ENCODE peak calls at places on chromosomes 13 and 19, in six cellular contexts. G, D, A, Q, V and Z are unnamed samples.

GRCh38 chr13:26022538-26023292 is 29.1 kb downstream of the SHISA2 start:
- DNase-seq in G (no peak), D (no peak), A (peak), Q (peak), V (no peak), Z (peak)

GRCh38 chr19:41714598-41714997 is 6.2 kb downstream of the CEACAM5 start:
- DNase-seq in G (no peak), D (no peak), A (no peak), Q (no peak), V (no peak), Z (no peak)

GRCh38 chr13:41054212-41054877 is 7.0 kb upstream of the WBP4 start:
- DNase-seq in G (peak), D (peak), A (no peak), Q (no peak), V (peak), Z (peak)

GRCh38 chr13:27079421-27079958 is 92.1 kb downstream of the USP12 start:
- DNase-seq in G (no peak), D (no peak), A (no peak), Q (peak), V (no peak), Z (peak)

GRCh38 chr13:21898990-21899389 is 228.1 kb downstream of the FGF9 start:
- DNase-seq in G (no peak), D (no peak), A (no peak), Q (no peak), V (no peak), Z (no peak)

GRCh38 chr19:46913852-46914430 is 53.1 kb downstream of the ARHGAP35 start:
- DNase-seq in G (no peak), D (no peak), A (no peak), Q (no peak), V (no peak), Z (no peak)

GRCh38 chr19:51689751-51690358 is 3.3 kb upstream of the SPACA6 start:
- DNase-seq in G (no peak), D (no peak), A (peak), Q (no peak), V (no peak), Z (no peak)

GRCh38 chr13:110616103-110617101 is 1.1 kb downstream of the NAXD start:
- DNase-seq in G (peak), D (peak), A (peak), Q (peak), V (no peak), Z (no peak)

GRCh38 chr19:35429698-35430097 is 18.4 kb upstream of the FFAR2 start:
- DNase-seq in G (no peak), D (no peak), A (no peak), Q (no peak), V (no peak), Z (no peak)

GRCh38 chr13:102250448-102250847 is 151.4 kb downstream of the FGF14 start:
- DNase-seq in G (no peak), D (no peak), A (no peak), Q (no peak), V (no peak), Z (no peak)

GRCh38 chr19:41328818-41329220 is 18.8 kb downstream of the CCDC97 start:
- DNase-seq in G (no peak), D (no peak), A (peak), Q (no peak), V (no peak), Z (no peak)

GRCh38 chr19:45152504-45153338 is 8.1 kb downstream of the NKPD1 start:
- DNase-seq in G (peak), D (peak), A (peak), Q (no peak), V (peak), Z (no peak)

GRCh38 chr19:53537523-53538377 is at the start of gene ZNF331:
- DNase-seq in G (peak), D (peak), A (peak), Q (peak), V (peak), Z (no peak)

GRCh38 chr13:113672002-113672651 is 5.1 kb downstream of the GRK1 start:
- DNase-seq in G (no peak), D (no peak), A (peak), Q (no peak), V (no peak), Z (no peak)

GRCh38 chr19:5001547-5002131 is 32.7 kb downstream of the KDM4B start:
- DNase-seq in G (peak), D (peak), A (no peak), Q (peak), V (no peak), Z (no peak)

GRCh38 chr19:11931051-11931450 is 6.1 kb downstream of the ZNF700 start:
- DNase-seq in G (no peak), D (no peak), A (no peak), Q (no peak), V (no peak), Z (no peak)

GRCh38 chr19:55255618-55256423 is 3.0 kb downstream of the PPP6R1 start:
- DNase-seq in G (peak), D (no peak), A (peak), Q (no peak), V (peak), Z (no peak)

GRCh38 chr13:64410654-64411053 is 2819.5 kb downstream of the PCDH9 start:
- DNase-seq in G (no peak), D (no peak), A (no peak), Q (no peak), V (no peak), Z (no peak)

GRCh38 chr19:40367577-40368434 is 19.3 kb downstream of the PLD3 start:
- DNase-seq in G (no peak), D (no peak), A (no peak), Q (no peak), V (no peak), Z (no peak)

GRCh38 chr19:49019242-49019932 is 2.5 kb upstream of the LHB start:
- DNase-seq in G (peak), D (peak), A (peak), Q (no peak), V (peak), Z (no peak)

GRCh38 chr13:113208424-113209335 is at the start of gene PCID2:
- DNase-seq in G (peak), D (peak), A (peak), Q (peak), V (peak), Z (peak)

GRCh38 chr19:48660854-48661731 is 11.7 kb downstream of the NTN5 start:
- DNase-seq in G (peak), D (peak), A (peak), Q (peak), V (peak), Z (no peak)

GRCh38 chr19:42289556-42290041 is 12.3 kb upstream of the PRR19 start:
- DNase-seq in G (no peak), D (no peak), A (no peak), Q (no peak), V (no peak), Z (no peak)

GRCh38 chr19:48678201-48678600 is 5.4 kb upstream of the NTN5 start:
- DNase-seq in G (no peak), D (no peak), A (no peak), Q (no peak), V (no peak), Z (no peak)

GRCh38 chr13:44576396-44577235 is 486 bp upstream of the TSC22D1 start:
- DNase-seq in G (peak), D (peak), A (no peak), Q (no peak), V (peak), Z (no peak)

GRCh38 chr19:33524024-33524664 is 2.6 kb upstream of the PEPD start:
- DNase-seq in G (no peak), D (no peak), A (peak), Q (no peak), V (no peak), Z (no peak)

GRCh38 chr19:13036366-13036976 is 41.2 kb downstream of the NFIX start:
- DNase-seq in G (no peak), D (no peak), A (peak), Q (no peak), V (no peak), Z (no peak)

GRCh38 chr13:40681341-40682051 is 15.1 kb upstream of the FOXO1 start:
- DNase-seq in G (no peak), D (no peak), A (no peak), Q (no peak), V (no peak), Z (no peak)

GRCh38 chr19:8611890-8612806 is 1.6 kb upstream of the ADAMTS10 start:
- DNase-seq in G (peak), D (no peak), A (peak), Q (no peak), V (peak), Z (no peak)

GRCh38 chr13:40588101-40588500 is 78.3 kb downstream of the FOXO1 start:
- DNase-seq in G (no peak), D (no peak), A (no peak), Q (no peak), V (no peak), Z (no peak)

GRCh38 chr19:54105796-54106195 is 3.1 kb downstream of the NDUFA3 start:
- DNase-seq in G (no peak), D (no peak), A (no peak), Q (no peak), V (no peak), Z (no peak)